ENCODE peak calls at places on chromosomes 13 and 19, in ten cellular contexts. One of them, this sample, is unnamed.

GRCh38 chr19:50580970-50581636 is 12.9 kb upstream of the LRRC4B start:
- DNase-seq in thoracic aorta: no peak
- DNase-seq in GM20000: no peak
- DNase-seq in BJ: no peak
- DNase-seq in uterus: no peak
- DNase-seq in stomach: no peak
- DNase-seq in suprapubic skin: no peak
- DNase-seq in A549: no peak
- DNase-seq in activated B cell treated with CpG ODN at 0.5 μM for 24 hours: no peak
- DNase-seq in ascending aorta: no peak
- DNase-seq in this sample: no peak

GRCh38 chr19:35090160-35090794 is 25.3 kb upstream of the FXYD3 start:
- DNase-seq in thoracic aorta: no peak
- DNase-seq in GM20000: peak; percentile 86
- DNase-seq in BJ: no peak
- DNase-seq in uterus: peak; percentile 29
- DNase-seq in stomach: peak; percentile 69
- DNase-seq in suprapubic skin: no peak
- DNase-seq in A549: peak; percentile 99
- DNase-seq in activated B cell treated with CpG ODN at 0.5 μM for 24 hours: no peak
- DNase-seq in ascending aorta: no peak
- DNase-seq in this sample: no peak

GRCh38 chr19:35279985-35280821 is 2.1 kb upstream of the HAMP start:
- DNase-seq in thoracic aorta: no peak
- DNase-seq in GM20000: no peak
- DNase-seq in BJ: no peak
- DNase-seq in uterus: no peak
- DNase-seq in stomach: no peak
- DNase-seq in suprapubic skin: no peak
- DNase-seq in A549: no peak
- DNase-seq in activated B cell treated with CpG ODN at 0.5 μM for 24 hours: no peak
- DNase-seq in ascending aorta: no peak
- DNase-seq in this sample: no peak

GRCh38 chr19:1027953-1028902 is 1.8 kb downstream of the CNN2 start:
- DNase-seq in thoracic aorta: no peak
- DNase-seq in GM20000: peak; percentile 78
- DNase-seq in BJ: peak; percentile 76
- DNase-seq in uterus: peak; percentile 75
- DNase-seq in stomach: peak; percentile 80
- DNase-seq in suprapubic skin: no peak
- DNase-seq in A549: peak; percentile 43
- DNase-seq in activated B cell treated with CpG ODN at 0.5 μM for 24 hours: peak; percentile 50
- DNase-seq in ascending aorta: no peak
- DNase-seq in this sample: peak; percentile 94

GRCh38 chr13:30907167-30907761 is 1.2 kb downstream of the MEDAG start:
- DNase-seq in thoracic aorta: no peak
- DNase-seq in GM20000: no peak
- DNase-seq in BJ: no peak
- DNase-seq in uterus: no peak
- DNase-seq in stomach: no peak
- DNase-seq in suprapubic skin: no peak
- DNase-seq in A549: no peak
- DNase-seq in activated B cell treated with CpG ODN at 0.5 μM for 24 hours: no peak
- DNase-seq in ascending aorta: no peak
- DNase-seq in this sample: no peak

GRCh38 chr13:89695343-89696257 is 1651.9 kb upstream of the MIR17HG start:
- DNase-seq in thoracic aorta: no peak
- DNase-seq in GM20000: peak; percentile 7
- DNase-seq in BJ: no peak
- DNase-seq in uterus: no peak
- DNase-seq in stomach: peak; percentile 39
- DNase-seq in suprapubic skin: no peak
- DNase-seq in A549: peak; percentile 0
- DNase-seq in activated B cell treated with CpG ODN at 0.5 μM for 24 hours: no peak
- DNase-seq in ascending aorta: no peak
- DNase-seq in this sample: peak; percentile 0

GRCh38 chr13:94335786-94336357 is 143.6 kb downstream of the DCT start:
- DNase-seq in thoracic aorta: no peak
- DNase-seq in GM20000: no peak
- DNase-seq in BJ: no peak
- DNase-seq in uterus: no peak
- DNase-seq in stomach: no peak
- DNase-seq in suprapubic skin: no peak
- DNase-seq in A549: no peak
- DNase-seq in activated B cell treated with CpG ODN at 0.5 μM for 24 hours: no peak
- DNase-seq in ascending aorta: no peak
- DNase-seq in this sample: no peak

GRCh38 chr13:32883501-32883900 is 132.7 kb upstream of the KL start:
- DNase-seq in thoracic aorta: no peak
- DNase-seq in GM20000: no peak
- DNase-seq in BJ: no peak
- DNase-seq in uterus: no peak
- DNase-seq in stomach: no peak
- DNase-seq in suprapubic skin: no peak
- DNase-seq in A549: no peak
- DNase-seq in activated B cell treated with CpG ODN at 0.5 μM for 24 hours: no peak
- DNase-seq in ascending aorta: no peak
- DNase-seq in this sample: no peak

GRCh38 chr19:49570138-49570856 is 10.1 kb downstream of the NOSIP start:
- DNase-seq in thoracic aorta: no peak
- DNase-seq in GM20000: peak; percentile 85
- DNase-seq in BJ: no peak
- DNase-seq in uterus: peak; percentile 43
- DNase-seq in stomach: peak; percentile 65
- DNase-seq in suprapubic skin: no peak
- DNase-seq in A549: peak; percentile 92
- DNase-seq in activated B cell treated with CpG ODN at 0.5 μM for 24 hours: no peak
- DNase-seq in ascending aorta: no peak
- DNase-seq in this sample: peak; percentile 60

GRCh38 chr19:566403-566802 is 6.0 kb upstream of the BSG start:
- DNase-seq in thoracic aorta: no peak
- DNase-seq in GM20000: no peak
- DNase-seq in BJ: peak; percentile 50
- DNase-seq in uterus: peak; percentile 86
- DNase-seq in stomach: no peak
- DNase-seq in suprapubic skin: no peak
- DNase-seq in A549: no peak
- DNase-seq in activated B cell treated with CpG ODN at 0.5 μM for 24 hours: no peak
- DNase-seq in ascending aorta: no peak
- DNase-seq in this sample: no peak

GRCh38 chr13:104810242-104810641 is 1725.2 kb downstream of the EFNB2 start:
- DNase-seq in thoracic aorta: no peak
- DNase-seq in GM20000: no peak
- DNase-seq in BJ: no peak
- DNase-seq in uterus: no peak
- DNase-seq in stomach: no peak
- DNase-seq in suprapubic skin: no peak
- DNase-seq in A549: no peak
- DNase-seq in activated B cell treated with CpG ODN at 0.5 μM for 24 hours: no peak
- DNase-seq in ascending aorta: no peak
- DNase-seq in this sample: no peak

GRCh38 chr13:114104626-114105350 is 27.6 kb downstream of the RASA3 start:
- DNase-seq in thoracic aorta: no peak
- DNase-seq in GM20000: no peak
- DNase-seq in BJ: no peak
- DNase-seq in uterus: peak; percentile 15
- DNase-seq in stomach: no peak
- DNase-seq in suprapubic skin: no peak
- DNase-seq in A549: no peak
- DNase-seq in activated B cell treated with CpG ODN at 0.5 μM for 24 hours: no peak
- DNase-seq in ascending aorta: no peak
- DNase-seq in this sample: no peak

GRCh38 chr13:83121904-83122303 is 760.4 kb downstream of the SLITRK1 start:
- DNase-seq in thoracic aorta: no peak
- DNase-seq in GM20000: no peak
- DNase-seq in BJ: no peak
- DNase-seq in uterus: no peak
- DNase-seq in stomach: no peak
- DNase-seq in suprapubic skin: no peak
- DNase-seq in A549: no peak
- DNase-seq in activated B cell treated with CpG ODN at 0.5 μM for 24 hours: no peak
- DNase-seq in ascending aorta: no peak
- DNase-seq in this sample: no peak

GRCh38 chr13:75931116-75931515 is 295.0 kb downstream of the LMO7 start:
- DNase-seq in thoracic aorta: no peak
- DNase-seq in GM20000: no peak
- DNase-seq in BJ: no peak
- DNase-seq in uterus: no peak
- DNase-seq in stomach: no peak
- DNase-seq in suprapubic skin: no peak
- DNase-seq in A549: no peak
- DNase-seq in activated B cell treated with CpG ODN at 0.5 μM for 24 hours: no peak
- DNase-seq in ascending aorta: no peak
- DNase-seq in this sample: no peak

GRCh38 chr13:22082437-22083100 is 411.7 kb downstream of the FGF9 start:
- DNase-seq in thoracic aorta: no peak
- DNase-seq in GM20000: no peak
- DNase-seq in BJ: no peak
- DNase-seq in uterus: no peak
- DNase-seq in stomach: no peak
- DNase-seq in suprapubic skin: no peak
- DNase-seq in A549: no peak
- DNase-seq in activated B cell treated with CpG ODN at 0.5 μM for 24 hours: no peak
- DNase-seq in ascending aorta: no peak
- DNase-seq in this sample: no peak

GRCh38 chr13:63481334-63481733 is 2065.7 kb upstream of the PCDH20 start:
- DNase-seq in thoracic aorta: no peak
- DNase-seq in GM20000: no peak
- DNase-seq in BJ: no peak
- DNase-seq in uterus: no peak
- DNase-seq in stomach: no peak
- DNase-seq in suprapubic skin: no peak
- DNase-seq in A549: no peak
- DNase-seq in activated B cell treated with CpG ODN at 0.5 μM for 24 hours: no peak
- DNase-seq in ascending aorta: no peak
- DNase-seq in this sample: peak; percentile 20

GRCh38 chr13:71610876-71611275 is 256.1 kb downstream of the DACH1 start:
- DNase-seq in thoracic aorta: no peak
- DNase-seq in GM20000: no peak
- DNase-seq in BJ: no peak
- DNase-seq in uterus: no peak
- DNase-seq in stomach: no peak
- DNase-seq in suprapubic skin: no peak
- DNase-seq in A549: no peak
- DNase-seq in activated B cell treated with CpG ODN at 0.5 μM for 24 hours: no peak
- DNase-seq in ascending aorta: no peak
- DNase-seq in this sample: no peak

GRCh38 chr13:80572867-80573266 is 231.9 kb upstream of the SPRY2 start:
- DNase-seq in thoracic aorta: no peak
- DNase-seq in GM20000: no peak
- DNase-seq in BJ: no peak
- DNase-seq in uterus: no peak
- DNase-seq in stomach: no peak
- DNase-seq in suprapubic skin: no peak
- DNase-seq in A549: no peak
- DNase-seq in activated B cell treated with CpG ODN at 0.5 μM for 24 hours: no peak
- DNase-seq in ascending aorta: no peak
- DNase-seq in this sample: no peak

GRCh38 chr19:38303517-38304351 is at the start of gene C19orf33:
- DNase-seq in thoracic aorta: no peak
- DNase-seq in GM20000: no peak
- DNase-seq in BJ: no peak
- DNase-seq in uterus: no peak
- DNase-seq in stomach: peak; percentile 88
- DNase-seq in suprapubic skin: no peak
- DNase-seq in A549: peak; percentile 100
- DNase-seq in activated B cell treated with CpG ODN at 0.5 μM for 24 hours: no peak
- DNase-seq in ascending aorta: no peak
- DNase-seq in this sample: no peak

GRCh38 chr19:40433391-40434216 is 7.8 kb upstream of the SERTAD1 start:
- DNase-seq in thoracic aorta: peak; percentile 52
- DNase-seq in GM20000: peak; percentile 85
- DNase-seq in BJ: no peak
- DNase-seq in uterus: peak; percentile 92
- DNase-seq in stomach: peak; percentile 91
- DNase-seq in suprapubic skin: peak; percentile 95
- DNase-seq in A549: peak; percentile 95
- DNase-seq in activated B cell treated with CpG ODN at 0.5 μM for 24 hours: peak; percentile 63
- DNase-seq in ascending aorta: peak; percentile 52
- DNase-seq in this sample: peak; percentile 85
- TF ChIP-seq CTCF in thoracic aorta: no peak
- TF ChIP-seq CTCF in GM20000: no peak
- TF ChIP-seq CTCF in BJ: no peak
- TF ChIP-seq CTCF in uterus: no peak
- TF ChIP-seq CTCF in stomach: no peak
- TF ChIP-seq CTCF in suprapubic skin: no peak
- TF ChIP-seq CTCF in A549: no peak
- TF ChIP-seq CTCF in activated B cell treated with CpG ODN at 0.5 μM for 24 hours: no peak
- TF ChIP-seq CTCF in ascending aorta: no peak
- TF ChIP-seq CTCF in this sample: no peak

GRCh38 chr19:13104848-13105646 is 2.4 kb upstream of the LYL1 start:
- DNase-seq in thoracic aorta: no peak
- DNase-seq in GM20000: peak; percentile 47
- DNase-seq in BJ: no peak
- DNase-seq in uterus: no peak
- DNase-seq in stomach: no peak
- DNase-seq in suprapubic skin: no peak
- DNase-seq in A549: no peak
- DNase-seq in activated B cell treated with CpG ODN at 0.5 μM for 24 hours: no peak
- DNase-seq in ascending aorta: no peak
- DNase-seq in this sample: no peak
- TF ChIP-seq CTCF in thoracic aorta: no peak
- TF ChIP-seq CTCF in GM20000: no peak
- TF ChIP-seq CTCF in BJ: no peak
- TF ChIP-seq CTCF in uterus: no peak
- TF ChIP-seq CTCF in stomach: no peak
- TF ChIP-seq CTCF in suprapubic skin: no peak
- TF ChIP-seq CTCF in A549: no peak
- TF ChIP-seq CTCF in activated B cell treated with CpG ODN at 0.5 μM for 24 hours: peak; percentile 5
- TF ChIP-seq CTCF in ascending aorta: no peak
- TF ChIP-seq CTCF in this sample: no peak

GRCh38 chr13:43431279-43431678 is 355.5 kb downstream of the ENOX1 start:
- DNase-seq in thoracic aorta: no peak
- DNase-seq in GM20000: no peak
- DNase-seq in BJ: no peak
- DNase-seq in uterus: no peak
- DNase-seq in stomach: no peak
- DNase-seq in suprapubic skin: no peak
- DNase-seq in A549: no peak
- DNase-seq in activated B cell treated with CpG ODN at 0.5 μM for 24 hours: no peak
- DNase-seq in ascending aorta: no peak
- DNase-seq in this sample: no peak
- TF ChIP-seq CTCF in thoracic aorta: no peak
- TF ChIP-seq CTCF in GM20000: no peak
- TF ChIP-seq CTCF in BJ: no peak
- TF ChIP-seq CTCF in uterus: no peak
- TF ChIP-seq CTCF in stomach: no peak
- TF ChIP-seq CTCF in suprapubic skin: no peak
- TF ChIP-seq CTCF in A549: no peak
- TF ChIP-seq CTCF in activated B cell treated with CpG ODN at 0.5 μM for 24 hours: no peak
- TF ChIP-seq CTCF in ascending aorta: no peak
- TF ChIP-seq CTCF in this sample: no peak

DNA sequence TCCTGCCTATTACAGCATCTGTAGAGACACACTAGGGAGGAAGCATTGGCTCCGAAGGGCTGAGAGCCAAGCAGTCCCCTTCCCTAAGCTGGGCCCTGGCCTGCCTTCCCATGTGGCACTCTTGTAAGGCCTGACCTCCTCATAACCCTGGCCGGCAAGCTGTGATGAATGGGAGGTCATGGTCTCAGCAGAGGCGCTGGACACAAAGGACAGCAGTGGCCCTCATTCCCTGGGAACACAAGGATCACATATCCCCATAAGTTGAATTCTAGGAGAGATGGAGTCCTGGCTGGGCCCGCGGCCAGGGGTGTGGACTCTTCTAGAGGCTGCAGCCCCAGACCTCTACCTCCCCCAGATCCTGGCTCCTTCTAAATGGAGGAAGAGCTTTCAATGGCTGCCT is 483.3 kb downstream of the ZNF536 start:
- DNase-seq in thoracic aorta: no peak
- DNase-seq in GM20000: no peak
- DNase-seq in BJ: no peak
- DNase-seq in uterus: no peak
- DNase-seq in stomach: no peak
- DNase-seq in suprapubic skin: no peak
- DNase-seq in A549: no peak
- DNase-seq in activated B cell treated with CpG ODN at 0.5 μM for 24 hours: no peak
- DNase-seq in ascending aorta: no peak
- DNase-seq in this sample: no peak
- TF ChIP-seq CTCF in thoracic aorta: no peak
- TF ChIP-seq CTCF in GM20000: no peak
- TF ChIP-seq CTCF in BJ: no peak
- TF ChIP-seq CTCF in uterus: no peak
- TF ChIP-seq CTCF in stomach: no peak
- TF ChIP-seq CTCF in suprapubic skin: no peak
- TF ChIP-seq CTCF in A549: no peak
- TF ChIP-seq CTCF in activated B cell treated with CpG ODN at 0.5 μM for 24 hours: no peak
- TF ChIP-seq CTCF in ascending aorta: no peak
- TF ChIP-seq CTCF in this sample: no peak

This sample was measured in AG09319.